ENCODE peak calls at places on chromosomes 11 and 22, in five cellular contexts. One of them, this sample, is unnamed.
A peak's percentile ranks its signal among the peaks of the same experiment; 100 is the strongest.

GRCh38 chr11:34618406-34618805 is 2.5 kb upstream of the EHF start:
- DNase-seq in endothelial cell: no peak
- DNase-seq in NCI-H1417: no peak
- DNase-seq in M059J: no peak
- DNase-seq in stimulated activated effector memory CD8-positive, alpha-beta T cell treated with anti-CD3 and anti-CD28 coated beads, Interleukin-12 subunit alpha, Interleukin-12 subunit beta, amount 100 ng/mL, for 72 hours: no peak
- DNase-seq in this sample: no peak

GRCh38 chr11:11163256-11163655 is 189.8 kb downstream of the CSNK2A3 start:
- DNase-seq in endothelial cell: no peak
- DNase-seq in NCI-H1417: no peak
- DNase-seq in M059J: no peak
- DNase-seq in stimulated activated effector memory CD8-positive, alpha-beta T cell treated with anti-CD3 and anti-CD28 coated beads, Interleukin-12 subunit alpha, Interleukin-12 subunit beta, amount 100 ng/mL, for 72 hours: no peak
- DNase-seq in this sample: peak; percentile 17

GRCh38 chr11:122758361-122758760 is 79.9 kb upstream of the CRTAM start:
- DNase-seq in endothelial cell: no peak
- DNase-seq in NCI-H1417: peak; percentile 30
- DNase-seq in M059J: no peak
- DNase-seq in stimulated activated effector memory CD8-positive, alpha-beta T cell treated with anti-CD3 and anti-CD28 coated beads, Interleukin-12 subunit alpha, Interleukin-12 subunit beta, amount 100 ng/mL, for 72 hours: no peak
- DNase-seq in this sample: no peak

GRCh38 chr22:41841085-41841712 is 8.3 kb downstream of the SREBF2 start:
- DNase-seq in endothelial cell: no peak
- DNase-seq in NCI-H1417: no peak
- DNase-seq in M059J: no peak
- DNase-seq in stimulated activated effector memory CD8-positive, alpha-beta T cell treated with anti-CD3 and anti-CD28 coated beads, Interleukin-12 subunit alpha, Interleukin-12 subunit beta, amount 100 ng/mL, for 72 hours: no peak
- DNase-seq in this sample: no peak

GRCh38 chr11:1303196-1303821 is 6.1 kb downstream of the TOLLIP start:
- DNase-seq in endothelial cell: peak; percentile 45
- DNase-seq in NCI-H1417: no peak
- DNase-seq in M059J: no peak
- DNase-seq in stimulated activated effector memory CD8-positive, alpha-beta T cell treated with anti-CD3 and anti-CD28 coated beads, Interleukin-12 subunit alpha, Interleukin-12 subunit beta, amount 100 ng/mL, for 72 hours: no peak
- DNase-seq in this sample: no peak

GRCh38 chr11:23723861-23724260 is 773.0 kb upstream of the LUZP2 start:
- DNase-seq in endothelial cell: no peak
- DNase-seq in NCI-H1417: no peak
- DNase-seq in M059J: peak; percentile 70
- DNase-seq in stimulated activated effector memory CD8-positive, alpha-beta T cell treated with anti-CD3 and anti-CD28 coated beads, Interleukin-12 subunit alpha, Interleukin-12 subunit beta, amount 100 ng/mL, for 72 hours: no peak
- DNase-seq in this sample: no peak

GRCh38 chr22:49514656-49515055 is 313.0 kb downstream of the BRD1 start:
- DNase-seq in endothelial cell: no peak
- DNase-seq in NCI-H1417: peak; percentile 18
- DNase-seq in M059J: no peak
- DNase-seq in stimulated activated effector memory CD8-positive, alpha-beta T cell treated with anti-CD3 and anti-CD28 coated beads, Interleukin-12 subunit alpha, Interleukin-12 subunit beta, amount 100 ng/mL, for 72 hours: no peak
- DNase-seq in this sample: no peak

GRCh38 chr11:18804621-18805020 is 13.0 kb upstream of the PTPN5 start:
- DNase-seq in endothelial cell: no peak
- DNase-seq in NCI-H1417: no peak
- DNase-seq in M059J: no peak
- DNase-seq in stimulated activated effector memory CD8-positive, alpha-beta T cell treated with anti-CD3 and anti-CD28 coated beads, Interleukin-12 subunit alpha, Interleukin-12 subunit beta, amount 100 ng/mL, for 72 hours: no peak
- DNase-seq in this sample: no peak

GRCh38 chr11:108912587-108912986 is 247.7 kb downstream of the DDX10 start:
- DNase-seq in endothelial cell: no peak
- DNase-seq in NCI-H1417: no peak
- DNase-seq in M059J: peak; percentile 31
- DNase-seq in stimulated activated effector memory CD8-positive, alpha-beta T cell treated with anti-CD3 and anti-CD28 coated beads, Interleukin-12 subunit alpha, Interleukin-12 subunit beta, amount 100 ng/mL, for 72 hours: no peak
- DNase-seq in this sample: no peak